ENCODE peak calls at places on chromosomes 11 and 22, in five cellular contexts. Y is progenitor cell of endocrine pancreas, B is endothelial cell, E is esophagus squamous epithelium, I is H9. U is an unnamed sample.

GRCh38 chr11:103384652-103385051 is 275.4 kb downstream of the DYNC2H1 start:
- DNase-seq in E (no peak), Y (no peak), B (no peak), I (no peak), U (no peak)

GRCh38 chr22:39349506-39349966 is 255 bp upstream of the SYNGR1 start:
- DNase-seq in Y (peak; percentile 33), B (peak; percentile 26), I (no peak), E (no peak), U (no peak)

GRCh38 chr11:3169235-3169951 is 4.3 kb upstream of the OSBPL5 start:
- DNase-seq in I (peak; percentile 73), E (no peak), B (no peak), Y (no peak), U (peak; percentile 57)

GRCh38 chr11:125110996-125111340 is 458 bp downstream of the TMEM218 start:
- DNase-seq in I (no peak), B (no peak), E (no peak), Y (no peak), U (no peak)

GRCh38 chr11:55357560-55358184 is 10.1 kb upstream of the OR4A15 start:
- DNase-seq in B (no peak), E (no peak), Y (no peak), I (no peak), U (no peak)

GRCh38 chr11:118438314-118438931 is 2.1 kb downstream of the KMT2A start:
- DNase-seq in E (no peak), B (peak; percentile 54), Y (no peak), I (peak; percentile 63), U (peak; percentile 72)

GRCh38 chr11:114259551-114259983 is 36.6 kb upstream of the NNMT start:
- DNase-seq in I (no peak), Y (no peak), E (no peak), B (no peak), U (no peak)

GRCh38 chr11:120400564-120401364 is 64.6 kb downstream of the ARHGEF12 start:
- DNase-seq in B (no peak), E (no peak), I (no peak), Y (no peak), U (peak; percentile 98)

GRCh38 chr22:47713880-47714452 is 951.5 kb downstream of the TBC1D22A start:
- DNase-seq in B (no peak), Y (no peak), E (no peak), I (peak; percentile 42), U (no peak)

GRCh38 chr22:26669060-26669481 is 11.7 kb downstream of the MIAT start:
- DNase-seq in Y (no peak), E (no peak), I (peak; percentile 76), B (peak; percentile 73), U (no peak)

GRCh38 chr11:3841426-3842304 is 906 bp upstream of the RHOG start:
- DNase-seq in B (peak; percentile 87), I (peak; percentile 89), E (peak; percentile 85), Y (peak; percentile 79), U (peak; percentile 84)

GRCh38 chr22:42347281-42347824 is 76.9 kb upstream of the TCF20 start:
- DNase-seq in Y (no peak), E (no peak), B (no peak), I (no peak), U (no peak)

GRCh38 chr22:39301926-39302325 is 17.5 kb downstream of the RPL3 start:
- DNase-seq in B (no peak), I (no peak), E (no peak), Y (no peak), U (no peak)

GRCh38 chr11:31499576-31500178 is 9.7 kb downstream of the IMMP1L start:
- DNase-seq in E (no peak), B (no peak), Y (no peak), I (no peak), U (no peak)

GRCh38 chr11:33930317-33931021 is 38.6 kb upstream of the LMO2 start:
- DNase-seq in B (no peak), Y (no peak), E (no peak), I (no peak), U (peak; percentile 77)

GRCh38 chr22:49179175-49179574 is 648.5 kb downstream of the BRD1 start:
- DNase-seq in B (no peak), Y (no peak), I (no peak), E (no peak), U (no peak)

GRCh38 chr11:24234822-24235508 is 261.9 kb upstream of the LUZP2 start:
- DNase-seq in Y (no peak), B (no peak), E (no peak), I (no peak), U (no peak)

GRCh38 chr11:62953811-62954210 is 31.0 kb downstream of the SLC22A6 start:
- DNase-seq in I (no peak), E (no peak), Y (no peak), B (no peak), U (peak; percentile 15)

GRCh38 chr22:46392137-46392844 is 56.8 kb downstream of the TRMU start:
- DNase-seq in E (no peak), B (no peak), I (no peak), Y (no peak), U (no peak)

GRCh38 chr11:34616830-34617504 is 3.9 kb upstream of the EHF start:
- DNase-seq in E (no peak), Y (no peak), B (no peak), I (no peak), U (peak; percentile 32)

GRCh38 chr11:68693484-68693882 is 9.1 kb downstream of the GAL start:
- DNase-seq in E (no peak), Y (no peak), I (no peak), B (no peak), U (no peak)

GRCh38 chr11:42237701-42238235 is 778.3 kb upstream of the LRRC4C start:
- DNase-seq in B (no peak), I (no peak), E (no peak), Y (no peak), U (peak; percentile 50)

GRCh38 chr11:72584293-72584921 is 89.8 kb downstream of the PDE2A start:
- DNase-seq in Y (no peak), B (peak; percentile 36), I (peak; percentile 86), E (no peak), U (peak; percentile 16)

GRCh38 chr11:43503417-43503816 is 144.7 kb downstream of the TTC17 start:
- DNase-seq in E (no peak), Y (no peak), B (no peak), I (no peak), U (no peak)
- TF ChIP-seq CTCF in E (no peak), Y (no peak), B (no peak), I (peak; percentile 39), U (peak; percentile 22)

GRCh38 chr11:7546324-7546791 is 32.6 kb downstream of the PPFIBP2 start:
- DNase-seq in I (no peak), Y (no peak), B (no peak), E (no peak), U (no peak)

GRCh38 chr11:7547687-7548086 is 33.9 kb downstream of the PPFIBP2 start:
- DNase-seq in I (no peak), Y (no peak), B (no peak), E (no peak), U (no peak)

GRCh38 chr11:7547091-7547490 is 33.3 kb downstream of the PPFIBP2 start:
- DNase-seq in E (no peak), Y (no peak), I (no peak), B (no peak), U (no peak)

GRCh38 chr11:7549681-7550080 is 35.9 kb downstream of the PPFIBP2 start:
- DNase-seq in B (no peak), I (no peak), E (no peak), Y (no peak), U (no peak)

GRCh38 chr11:7548659-7549283 is 35.0 kb downstream of the PPFIBP2 start:
- DNase-seq in B (peak; percentile 47), I (peak; percentile 89), Y (peak; percentile 26), E (no peak), U (no peak)
- TF ChIP-seq CTCF in B (no peak), I (peak; percentile 86), Y (peak; percentile 58), E (peak; percentile 33), U (no peak)

GRCh38 chr11:66340596-66341501 is 4.1 kb downstream of the BRMS1 start:
- DNase-seq in E (no peak), B (no peak), I (no peak), Y (no peak), U (no peak)
- TF ChIP-seq CTCF in E (no peak), B (no peak), I (no peak), Y (no peak), U (no peak)

DNA sequence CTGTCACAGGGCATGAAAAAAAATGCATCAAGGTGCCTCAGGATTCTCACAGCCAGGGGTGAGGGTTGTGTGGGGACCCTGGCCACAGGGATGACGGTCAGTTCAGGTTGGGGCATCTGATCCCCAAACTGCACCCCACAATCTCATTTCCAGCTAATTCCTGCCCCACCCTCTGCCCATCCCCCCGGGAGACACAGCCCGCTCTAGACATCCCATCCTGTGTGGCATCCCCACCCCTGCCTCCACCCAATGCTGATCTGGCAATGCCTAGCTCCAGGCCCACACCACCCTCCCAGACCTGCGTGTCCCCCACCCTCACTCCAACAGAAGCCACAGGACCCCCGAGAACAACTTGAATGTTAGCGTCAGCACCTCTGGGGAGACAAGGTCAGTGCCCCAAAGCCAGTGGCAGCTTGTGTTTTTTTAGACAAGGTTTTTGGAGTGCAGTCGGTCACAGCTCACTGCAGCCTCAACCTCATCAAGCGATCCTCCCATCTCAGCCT is 25.3 kb downstream of the TSPAN4 start:
- DNase-seq in I (no peak), E (no peak), Y (no peak), B (no peak), U (no peak)
- TF ChIP-seq CTCF in I (no peak), E (no peak), Y (no peak), B (no peak), U (no peak)

U was measured in fibroblast of the aortic adventitia.